ENCODE peak calls at places on chromosomes 2 and 18, in eight cellular contexts. One of them, this sample, is unnamed. For H3K27me3, the result is how much of the 10 kb centered on the place peaks cover.

GRCh38 chr2:194319222-194319992 is 1337.6 kb upstream of the SLC39A10 start:
- DNase-seq in adrenal gland: no peak
- DNase-seq in breast epithelium: no peak
- DNase-seq in neuronal stem cell: no peak
- DNase-seq in right lobe of liver: no peak
- DNase-seq in stomach: no peak
- DNase-seq in CD4-positive, alpha-beta memory T cell: no peak
- DNase-seq in aorta: no peak
- DNase-seq in this sample: no peak

GRCh38 chr2:205197468-205198129 is 484.7 kb upstream of the NRP2 start:
- DNase-seq in aorta: no peak
- DNase-seq in neuronal stem cell: no peak
- DNase-seq in right lobe of liver: no peak
- DNase-seq in CD4-positive, alpha-beta memory T cell: peak
- DNase-seq in breast epithelium: no peak
- DNase-seq in stomach: no peak
- DNase-seq in adrenal gland: no peak
- DNase-seq in this sample: peak

GRCh38 chr18:2853926-2854664 is 7.3 kb downstream of the EMILIN2 start:
- DNase-seq in stomach: no peak
- DNase-seq in right lobe of liver: no peak
- DNase-seq in neuronal stem cell: no peak
- DNase-seq in aorta: no peak
- DNase-seq in breast epithelium: no peak
- DNase-seq in adrenal gland: no peak
- DNase-seq in CD4-positive, alpha-beta memory T cell: no peak
- DNase-seq in this sample: no peak

GRCh38 chr2:7673101-7673500 is 755.9 kb downstream of the RNF144A start:
- DNase-seq in stomach: no peak
- DNase-seq in breast epithelium: no peak
- DNase-seq in CD4-positive, alpha-beta memory T cell: no peak
- DNase-seq in adrenal gland: no peak
- DNase-seq in aorta: no peak
- DNase-seq in neuronal stem cell: no peak
- DNase-seq in right lobe of liver: no peak
- DNase-seq in this sample: no peak

GRCh38 chr2:218878941-218879761 is 1.5 kb upstream of the WNT10A start:
- DNase-seq in adrenal gland: no peak
- DNase-seq in stomach: no peak
- DNase-seq in aorta: peak
- DNase-seq in neuronal stem cell: no peak
- DNase-seq in right lobe of liver: no peak
- DNase-seq in breast epithelium: no peak
- DNase-seq in CD4-positive, alpha-beta memory T cell: no peak
- DNase-seq in this sample: no peak

GRCh38 chr18:40431071-40431998 is 1523.7 kb upstream of the PIK3C3 start:
- DNase-seq in right lobe of liver: no peak
- DNase-seq in breast epithelium: no peak
- DNase-seq in adrenal gland: no peak
- DNase-seq in stomach: no peak
- DNase-seq in aorta: no peak
- DNase-seq in CD4-positive, alpha-beta memory T cell: no peak
- DNase-seq in neuronal stem cell: no peak
- DNase-seq in this sample: no peak

GRCh38 chr18:23568739-23569138 is 17.6 kb downstream of the NPC1 start:
- DNase-seq in CD4-positive, alpha-beta memory T cell: no peak
- DNase-seq in breast epithelium: no peak
- DNase-seq in adrenal gland: no peak
- DNase-seq in neuronal stem cell: no peak
- DNase-seq in right lobe of liver: no peak
- DNase-seq in stomach: no peak
- DNase-seq in aorta: no peak
- DNase-seq in this sample: no peak

GRCh38 chr2:21866316-21866715 is 742.5 kb downstream of the TDRD15 start:
- DNase-seq in aorta: no peak
- DNase-seq in CD4-positive, alpha-beta memory T cell: no peak
- DNase-seq in adrenal gland: no peak
- DNase-seq in neuronal stem cell: no peak
- DNase-seq in right lobe of liver: no peak
- DNase-seq in breast epithelium: no peak
- DNase-seq in stomach: no peak
- DNase-seq in this sample: no peak

GRCh38 chr2:17591846-17592245 is 51.4 kb downstream of the VSNL1 start:
- DNase-seq in breast epithelium: no peak
- DNase-seq in neuronal stem cell: no peak
- DNase-seq in CD4-positive, alpha-beta memory T cell: no peak
- DNase-seq in adrenal gland: no peak
- DNase-seq in right lobe of liver: no peak
- DNase-seq in aorta: no peak
- DNase-seq in stomach: no peak
- DNase-seq in this sample: no peak

GRCh38 chr2:27823564-27823963 is 52.0 kb downstream of the MRPL33 start:
- DNase-seq in neuronal stem cell: no peak
- DNase-seq in right lobe of liver: no peak
- DNase-seq in aorta: no peak
- DNase-seq in stomach: no peak
- DNase-seq in breast epithelium: no peak
- DNase-seq in CD4-positive, alpha-beta memory T cell: no peak
- DNase-seq in adrenal gland: no peak
- DNase-seq in this sample: no peak

GRCh38 chr2:145379934-145380333 is 860.0 kb upstream of the ZEB2 start:
- DNase-seq in aorta: no peak
- DNase-seq in stomach: no peak
- DNase-seq in CD4-positive, alpha-beta memory T cell: no peak
- DNase-seq in adrenal gland: no peak
- DNase-seq in right lobe of liver: no peak
- DNase-seq in neuronal stem cell: no peak
- DNase-seq in breast epithelium: no peak
- DNase-seq in this sample: no peak

GRCh38 chr2:31401580-31401979 is 13.0 kb downstream of the XDH start:
- DNase-seq in breast epithelium: no peak
- DNase-seq in aorta: no peak
- DNase-seq in CD4-positive, alpha-beta memory T cell: no peak
- DNase-seq in stomach: no peak
- DNase-seq in adrenal gland: no peak
- DNase-seq in right lobe of liver: no peak
- DNase-seq in neuronal stem cell: no peak
- DNase-seq in this sample: no peak

GRCh38 chr2:228318218-228318617 is 136.7 kb upstream of the SPHKAP start:
- DNase-seq in stomach: no peak
- DNase-seq in aorta: no peak
- DNase-seq in right lobe of liver: no peak
- DNase-seq in adrenal gland: peak
- DNase-seq in CD4-positive, alpha-beta memory T cell: no peak
- DNase-seq in breast epithelium: no peak
- DNase-seq in neuronal stem cell: peak
- DNase-seq in this sample: peak

GRCh38 chr2:150292807-150293206 is 194.7 kb downstream of the RND3 start:
- DNase-seq in aorta: no peak
- DNase-seq in right lobe of liver: no peak
- DNase-seq in adrenal gland: no peak
- DNase-seq in stomach: no peak
- DNase-seq in neuronal stem cell: no peak
- DNase-seq in CD4-positive, alpha-beta memory T cell: no peak
- DNase-seq in breast epithelium: no peak
- DNase-seq in this sample: no peak

GRCh38 chr2:150282821-150283309 is 204.6 kb downstream of the RND3 start:
- DNase-seq in aorta: no peak
- DNase-seq in breast epithelium: no peak
- DNase-seq in right lobe of liver: peak
- DNase-seq in stomach: no peak
- DNase-seq in CD4-positive, alpha-beta memory T cell: no peak
- DNase-seq in neuronal stem cell: no peak
- DNase-seq in adrenal gland: peak
- DNase-seq in this sample: peak

GRCh38 chr2:150292192-150292591 is 195.3 kb downstream of the RND3 start:
- DNase-seq in stomach: no peak
- DNase-seq in adrenal gland: no peak
- DNase-seq in aorta: no peak
- DNase-seq in breast epithelium: no peak
- DNase-seq in right lobe of liver: no peak
- DNase-seq in neuronal stem cell: no peak
- DNase-seq in CD4-positive, alpha-beta memory T cell: no peak
- DNase-seq in this sample: no peak

DNA sequence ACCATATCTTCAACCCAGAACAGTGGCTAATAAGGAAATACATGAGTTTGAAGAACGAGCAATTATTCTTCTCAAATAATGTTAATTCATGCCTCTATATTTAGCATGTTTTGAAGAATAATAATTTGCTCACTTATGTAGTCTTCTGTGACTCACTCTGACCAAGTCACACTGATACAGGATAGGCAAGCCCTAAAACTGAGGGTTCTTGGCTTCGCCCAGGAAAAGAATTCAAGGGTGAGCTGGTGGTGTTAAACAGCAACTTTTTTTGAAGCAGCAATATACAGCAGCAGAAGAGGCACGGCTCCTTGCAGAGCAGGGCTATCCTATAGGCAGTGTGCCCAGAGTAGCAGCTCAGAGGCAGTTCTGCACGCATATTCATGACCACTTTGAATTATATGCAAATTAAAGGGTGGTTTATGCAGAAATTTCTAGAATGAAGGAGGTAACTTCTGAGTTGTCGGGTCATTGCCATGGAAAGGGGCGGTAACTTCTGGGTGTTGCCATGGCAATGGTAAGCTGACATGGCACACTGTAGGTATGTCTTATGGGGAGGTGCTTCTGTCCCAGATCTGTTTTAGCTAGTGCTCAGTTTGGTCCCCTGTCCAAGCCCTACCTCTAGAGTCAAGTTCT is 200.6 kb downstream of the RND3 start:
- DNase-seq in breast epithelium: no peak
- DNase-seq in adrenal gland: no peak
- DNase-seq in neuronal stem cell: no peak
- DNase-seq in stomach: no peak
- DNase-seq in CD4-positive, alpha-beta memory T cell: no peak
- DNase-seq in aorta: no peak
- DNase-seq in right lobe of liver: no peak
- DNase-seq in this sample: no peak
- H3K27me3 ChIP-seq in breast epithelium: under half
- H3K27me3 ChIP-seq in adrenal gland: under half
- H3K27me3 ChIP-seq in neuronal stem cell: under half
- H3K27me3 ChIP-seq in stomach: under half
- H3K27me3 ChIP-seq in CD4-positive, alpha-beta memory T cell: under half
- H3K27me3 ChIP-seq in aorta: under half
- H3K27me3 ChIP-seq in right lobe of liver: under half
- H3K27me3 ChIP-seq in this sample: under half

GRCh38 chr2:122988395-122989221 is 1036.5 kb upstream of the CNTNAP5 start:
- DNase-seq in adrenal gland: no peak
- DNase-seq in aorta: peak
- DNase-seq in right lobe of liver: no peak
- DNase-seq in stomach: no peak
- DNase-seq in neuronal stem cell: no peak
- DNase-seq in CD4-positive, alpha-beta memory T cell: no peak
- DNase-seq in breast epithelium: no peak
- DNase-seq in this sample: no peak
- H3K27me3 ChIP-seq in adrenal gland: under half
- H3K27me3 ChIP-seq in aorta: under half
- H3K27me3 ChIP-seq in right lobe of liver: under half
- H3K27me3 ChIP-seq in stomach: under half
- H3K27me3 ChIP-seq in neuronal stem cell: under half
- H3K27me3 ChIP-seq in CD4-positive, alpha-beta memory T cell: under half
- H3K27me3 ChIP-seq in breast epithelium: under half
- H3K27me3 ChIP-seq in this sample: under half

GRCh38 chr2:88122141-88122884 is 5.5 kb downstream of the FABP1 start:
- DNase-seq in right lobe of liver: no peak
- DNase-seq in breast epithelium: no peak
- DNase-seq in adrenal gland: no peak
- DNase-seq in CD4-positive, alpha-beta memory T cell: no peak
- DNase-seq in neuronal stem cell: no peak
- DNase-seq in stomach: no peak
- DNase-seq in aorta: no peak
- DNase-seq in this sample: no peak
- H3K27me3 ChIP-seq in right lobe of liver: under half
- H3K27me3 ChIP-seq in breast epithelium: under half
- H3K27me3 ChIP-seq in adrenal gland: under half
- H3K27me3 ChIP-seq in CD4-positive, alpha-beta memory T cell: under half
- H3K27me3 ChIP-seq in neuronal stem cell: under half
- H3K27me3 ChIP-seq in stomach: under half
- H3K27me3 ChIP-seq in aorta: under half
- H3K27me3 ChIP-seq in this sample: under half

DNA sequence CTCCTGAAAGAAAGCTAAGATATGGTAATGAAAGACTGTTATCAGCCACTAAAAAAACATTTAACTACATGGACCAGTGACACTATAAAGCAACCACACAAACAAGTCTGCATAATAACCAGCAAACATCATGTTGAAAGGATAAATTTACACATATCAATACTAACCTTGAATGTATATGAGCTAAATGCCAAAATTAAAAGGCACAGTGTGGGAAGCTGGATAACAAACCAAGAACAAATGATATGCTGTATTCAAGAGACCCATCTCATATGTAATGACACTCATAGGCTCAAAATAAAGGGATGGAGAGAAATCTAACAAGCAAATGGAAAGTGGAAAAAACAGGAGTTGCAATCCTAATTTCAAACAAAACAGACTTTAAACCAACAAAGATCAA is 213.1 kb upstream of the CDH2 start:
- DNase-seq in breast epithelium: no peak
- DNase-seq in neuronal stem cell: no peak
- DNase-seq in aorta: no peak
- DNase-seq in adrenal gland: no peak
- DNase-seq in stomach: no peak
- DNase-seq in right lobe of liver: no peak
- DNase-seq in CD4-positive, alpha-beta memory T cell: no peak
- DNase-seq in this sample: no peak
- H3K27me3 ChIP-seq in breast epithelium: under half
- H3K27me3 ChIP-seq in neuronal stem cell: under half
- H3K27me3 ChIP-seq in aorta: under half
- H3K27me3 ChIP-seq in adrenal gland: under half
- H3K27me3 ChIP-seq in stomach: under half
- H3K27me3 ChIP-seq in right lobe of liver: under half
- H3K27me3 ChIP-seq in CD4-positive, alpha-beta memory T cell: under half
- H3K27me3 ChIP-seq in this sample: under half

This sample was measured in heart right ventricle.